ENCODE peak calls at places on chromosome 6, in eight cellular contexts. R, E, W, B, F, Y, A and S are unnamed samples.

GRCh38 chr6:140138311-140138994 is 764.0 kb upstream of the CITED2 start:
- DNase-seq in R (no peak), E (no peak), W (no peak), B (peak), F (no peak), Y (no peak), A (no peak), S (no peak)

GRCh38 chr6:159939591-159940016 is 29.3 kb upstream of the IGF2R start:
- DNase-seq in R (no peak), E (no peak), W (no peak), B (no peak), F (no peak), Y (no peak), A (no peak), S (no peak)

GRCh38 chr6:35967059-35967769 is 46.3 kb upstream of the SRPK1 start:
- DNase-seq in R (no peak), E (no peak), W (no peak), B (no peak), F (no peak), Y (no peak), A (no peak), S (no peak)

GRCh38 chr6:149458196-149458595 is 26.6 kb downstream of the ZC3H12D start:
- DNase-seq in R (no peak), E (peak), W (no peak), B (no peak), F (no peak), Y (no peak), A (no peak), S (no peak)

GRCh38 chr6:139099984-139100383 is 34.9 kb upstream of the HECA start:
- DNase-seq in R (no peak), E (no peak), W (no peak), B (no peak), F (no peak), Y (no peak), A (no peak), S (no peak)

GRCh38 chr6:26003102-26003694 is 40.6 kb downstream of the TRIM38 start:
- DNase-seq in R (peak), E (peak), W (no peak), B (peak), F (no peak), Y (peak), A (peak), S (peak)

GRCh38 chr6:125197795-125198269 is 44.3 kb downstream of the TPD52L1 start:
- DNase-seq in R (peak), E (peak), W (no peak), B (peak), F (peak), Y (peak), A (peak), S (peak)

GRCh38 chr6:26473758-26474438 is 16.1 kb downstream of the BTN2A1 start:
- DNase-seq in R (peak), E (peak), W (no peak), B (peak), F (peak), Y (peak), A (peak), S (peak)

GRCh38 chr6:76861403-76861802 is 601.9 kb downstream of the HTR1B start:
- DNase-seq in R (no peak), E (no peak), W (peak), B (peak), F (no peak), Y (no peak), A (no peak), S (no peak)

GRCh38 chr6:57173056-57173885 is 1.1 kb downstream of the BAG2 start:
- DNase-seq in R (no peak), E (no peak), W (no peak), B (peak), F (no peak), Y (no peak), A (peak), S (no peak)

GRCh38 chr6:154520280-154520679 is 9.8 kb upstream of the CNKSR3 start:
- DNase-seq in R (no peak), E (no peak), W (no peak), B (peak), F (no peak), Y (no peak), A (no peak), S (no peak)

GRCh38 chr6:125252891-125253290 is 48.9 kb downstream of the HDDC2 start:
- DNase-seq in R (no peak), E (peak), W (no peak), B (no peak), F (no peak), Y (no peak), A (no peak), S (no peak)

GRCh38 chr6:6008648-6009421 is 2.1 kb upstream of the NRN1 start:
- DNase-seq in R (peak), E (peak), W (no peak), B (peak), F (peak), Y (peak), A (peak), S (no peak)

GRCh38 chr6:13935190-13935880 is 10.6 kb downstream of the RNF182 start:
- DNase-seq in R (no peak), E (no peak), W (no peak), B (no peak), F (no peak), Y (no peak), A (no peak), S (no peak)

GRCh38 chr6:1396952-1397868 is 7.8 kb downstream of the FOXF2 start:
- DNase-seq in R (peak), E (peak), W (no peak), B (peak), F (peak), Y (peak), A (peak), S (peak)

DNA sequence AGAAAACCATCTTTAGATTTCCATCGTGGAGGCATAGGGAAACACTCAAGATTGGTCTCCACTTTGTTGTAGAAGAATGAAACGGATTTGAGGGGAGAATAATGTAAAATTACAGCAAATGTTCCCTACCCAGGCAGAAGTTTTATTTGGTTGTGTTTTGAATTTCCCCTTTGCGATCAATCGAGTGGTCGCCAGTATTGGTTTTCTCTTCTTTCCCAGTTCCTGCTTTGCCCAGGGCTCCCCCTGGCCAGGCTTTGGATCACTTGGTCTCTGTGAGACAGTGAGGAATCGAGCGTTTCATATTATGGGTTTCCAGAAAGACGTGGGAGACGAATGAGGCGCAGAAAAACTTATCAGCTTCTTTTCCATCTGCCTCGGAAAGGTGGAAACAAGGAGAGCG is 7.3 kb upstream of the TBX18 start:
- DNase-seq in R (no peak), E (no peak), W (no peak), B (no peak), F (no peak), Y (no peak), A (no peak), S (no peak)
- H3K4me3 ChIP-seq in R (no peak), E (no peak), W (no peak), B (no peak), F (no peak), Y (peak), A (no peak), S (no peak)

GRCh38 chr6:89482136-89482535 is 49.2 kb downstream of the ANKRD6 start:
- DNase-seq in R (no peak), E (no peak), W (no peak), B (no peak), F (no peak), Y (no peak), A (no peak), S (no peak)

GRCh38 chr6:89487864-89488263 is 54.9 kb downstream of the ANKRD6 start:
- DNase-seq in R (no peak), E (no peak), W (no peak), B (no peak), F (no peak), Y (no peak), A (no peak), S (no peak)

GRCh38 chr6:89488438-89488837 is 55.5 kb downstream of the ANKRD6 start:
- DNase-seq in R (no peak), E (no peak), W (no peak), B (no peak), F (no peak), Y (no peak), A (no peak), S (no peak)

GRCh38 chr6:89483111-89483720 is 50.3 kb downstream of the ANKRD6 start:
- DNase-seq in R (peak), E (no peak), W (peak), B (peak), F (no peak), Y (no peak), A (no peak), S (no peak)

DNA sequence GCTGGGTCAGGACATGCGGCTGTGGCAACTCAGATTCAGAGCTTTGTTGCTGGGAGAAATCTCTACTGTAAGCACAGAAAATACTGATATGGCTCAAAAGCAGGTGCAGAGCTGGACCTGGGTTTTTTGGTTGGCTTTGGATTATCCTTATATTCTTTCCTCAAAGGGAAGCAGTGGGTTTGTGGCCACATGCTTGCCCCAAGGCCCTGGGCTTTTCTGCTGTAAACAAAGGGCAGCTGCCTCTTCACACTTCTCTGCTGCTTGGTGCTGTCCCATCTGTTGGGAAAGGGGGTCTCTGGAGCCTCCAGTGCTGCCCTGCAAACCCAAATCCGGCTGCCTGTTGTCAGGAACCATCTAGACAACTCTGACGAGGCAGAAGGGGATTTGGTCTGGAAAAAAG is 52.4 kb downstream of the ANKRD6 start:
- DNase-seq in R (no peak), E (no peak), W (no peak), B (no peak), F (no peak), Y (no peak), A (no peak), S (no peak)
- H3K4me3 ChIP-seq in R (no peak), E (no peak), W (no peak), B (no peak), F (no peak), Y (no peak), A (no peak), S (no peak)

GRCh38 chr6:30213999-30214982 is 1.1 kb upstream of the TRIM26 start:
- DNase-seq in R (peak), E (peak), W (no peak), B (peak), F (peak), Y (peak), A (peak), S (no peak)

GRCh38 chr6:30211899-30212298 is 1.3 kb downstream of the TRIM26 start:
- DNase-seq in R (no peak), E (peak), W (no peak), B (no peak), F (no peak), Y (no peak), A (no peak), S (no peak)

GRCh38 chr6:30212865-30213653 is at the start of gene TRIM26:
- DNase-seq in R (peak), E (peak), W (peak), B (peak), F (peak), Y (peak), A (peak), S (peak)

GRCh38 chr6:30211306-30211705 is 1.9 kb downstream of the TRIM26 start:
- DNase-seq in R (no peak), E (no peak), W (no peak), B (no peak), F (no peak), Y (no peak), A (no peak), S (no peak)

DNA sequence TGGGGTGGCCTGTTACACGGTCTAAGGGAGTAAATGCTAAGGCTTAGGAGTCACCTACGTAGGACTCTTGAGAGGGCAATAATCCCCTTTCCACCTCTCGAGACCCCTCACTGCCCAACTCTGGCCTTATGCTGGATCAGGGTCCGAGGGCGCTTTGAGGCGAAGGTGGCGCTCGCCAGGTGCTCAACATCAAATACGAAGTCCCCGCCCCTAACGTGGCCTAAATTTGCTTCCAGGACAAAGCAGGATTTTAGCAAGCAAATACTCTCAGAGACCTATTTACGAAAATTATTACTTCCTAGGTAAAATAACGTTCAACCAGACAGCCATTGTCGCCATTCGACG is 420 bp upstream of the TRIM26 start:
- DNase-seq in R (no peak), E (no peak), W (no peak), B (no peak), F (no peak), Y (no peak), A (no peak), S (no peak)
- H3K4me3 ChIP-seq in R (peak), E (peak), W (peak), B (peak), F (peak), Y (peak), A (peak), S (peak)

GRCh38 chr6:166969390-166970002 is 13.1 kb upstream of the RNASET2 start:
- DNase-seq in R (no peak), E (peak), W (no peak), B (no peak), F (no peak), Y (no peak), A (no peak), S (no peak)

GRCh38 chr6:166970776-166971175 is 14.4 kb upstream of the RNASET2 start:
- DNase-seq in R (no peak), E (no peak), W (no peak), B (no peak), F (no peak), Y (no peak), A (peak), S (no peak)

GRCh38 chr6:166971271-166971670 is 14.9 kb upstream of the RNASET2 start:
- DNase-seq in R (no peak), E (no peak), W (no peak), B (no peak), F (no peak), Y (no peak), A (peak), S (no peak)

GRCh38 chr6:166960609-166960978 is 4.2 kb upstream of the RNASET2 start:
- DNase-seq in R (no peak), E (no peak), W (no peak), B (no peak), F (no peak), Y (no peak), A (peak), S (no peak)

DNA sequence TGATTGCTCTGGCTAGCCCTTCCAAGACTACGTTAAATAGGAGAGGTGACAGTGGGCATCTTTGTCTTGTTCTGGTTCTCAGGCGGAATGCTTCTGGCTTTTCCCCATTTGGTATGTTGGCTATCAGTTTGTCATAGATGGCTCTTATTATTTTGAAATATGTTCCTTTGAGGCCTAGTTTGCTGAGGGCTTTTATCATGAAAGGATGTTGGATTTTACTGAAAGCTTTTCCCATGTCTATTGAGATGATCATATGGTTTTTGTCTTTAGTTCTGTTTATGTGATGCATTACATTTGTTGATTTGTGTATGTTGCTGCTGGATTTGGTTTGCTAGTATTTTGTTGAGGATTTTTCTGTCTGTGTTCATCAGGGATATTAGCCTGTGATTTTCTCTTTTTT is 9.9 kb upstream of the RNASET2 start:
- DNase-seq in R (no peak), E (no peak), W (no peak), B (no peak), F (no peak), Y (no peak), A (no peak), S (no peak)
- H3K4me3 ChIP-seq in R (no peak), E (no peak), W (no peak), B (no peak), F (no peak), Y (no peak), A (no peak), S (no peak)

GRCh38 chr6:105982761-105983600 is 103.2 kb upstream of the PRDM1 start:
- DNase-seq in R (no peak), E (no peak), W (no peak), B (no peak), F (no peak), Y (no peak), A (peak), S (no peak)

GRCh38 chr6:105978113-105978512 is 108.0 kb upstream of the PRDM1 start:
- DNase-seq in R (no peak), E (no peak), W (no peak), B (no peak), F (no peak), Y (no peak), A (no peak), S (no peak)

GRCh38 chr6:105983763-105984162 is 102.4 kb upstream of the PRDM1 start:
- DNase-seq in R (no peak), E (no peak), W (no peak), B (no peak), F (no peak), Y (no peak), A (no peak), S (no peak)

GRCh38 chr6:105981888-105982358 is 104.2 kb upstream of the PRDM1 start:
- DNase-seq in R (no peak), E (no peak), W (no peak), B (no peak), F (no peak), Y (no peak), A (no peak), S (no peak)

DNA sequence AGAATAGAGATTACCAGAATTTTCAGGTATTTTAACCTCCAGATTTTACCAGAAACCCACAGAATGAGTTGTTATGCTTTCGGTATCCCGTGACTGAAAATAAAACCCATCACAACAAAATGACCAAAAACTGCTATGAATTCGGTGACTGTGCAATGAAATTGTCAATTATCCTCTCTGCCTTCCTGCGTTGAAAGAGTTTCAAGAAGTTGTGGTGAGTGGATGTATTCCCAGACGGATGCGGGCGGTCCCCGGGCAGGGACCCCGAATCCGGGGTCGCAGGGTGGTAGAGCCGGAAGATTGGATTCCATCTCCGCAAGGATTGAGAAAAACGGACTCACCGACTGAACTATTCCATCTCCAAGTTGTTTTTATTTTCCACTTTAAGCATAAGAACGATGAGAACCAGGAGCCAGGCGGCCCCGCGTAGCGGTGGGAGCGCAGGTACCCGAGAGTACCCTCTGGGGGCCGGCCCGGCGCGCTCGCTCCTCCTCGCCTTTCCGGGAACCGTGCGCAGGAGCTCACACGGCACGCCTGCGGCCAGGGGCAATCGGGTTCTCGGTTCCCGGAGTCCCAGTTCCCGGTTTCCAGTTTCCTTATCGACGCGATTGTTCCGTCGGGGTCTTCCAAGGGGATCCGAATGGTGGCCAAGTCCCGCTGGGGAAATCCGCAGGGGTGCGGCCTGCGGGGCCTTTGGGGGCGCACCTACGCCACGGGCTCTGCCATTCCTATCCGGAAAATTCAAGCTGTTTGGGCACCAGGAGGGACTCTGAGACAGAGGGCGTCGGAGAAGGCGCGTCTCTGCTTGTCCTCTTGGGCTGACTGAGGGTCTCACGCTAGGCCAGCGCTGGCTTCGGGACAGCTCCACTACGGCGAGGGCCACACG is 104.9 kb upstream of the PRDM1 start:
- DNase-seq in R (no peak), E (no peak), W (no peak), B (peak), F (no peak), Y (no peak), A (peak), S (no peak)
- H3K4me3 ChIP-seq in R (peak), E (peak), W (peak), B (peak), F (peak), Y (peak), A (peak), S (peak)